ENCODE peak calls at places on chromosome 11, in five cellular contexts. F is sigmoid colon, G is A549, P is esophagus muscularis mucosa, K is SK-N-SH. D is an unnamed sample.

GRCh38 chr11:10770626-10771254 is 19.7 kb downstream of the CTR9 start:
- DNase-seq in G (peak; percentile 72), K (peak; percentile 49), P (no peak), F (no peak), D (no peak)

GRCh38 chr11:109808569-109808968 is 284.6 kb upstream of the ZC3H12C start:
- DNase-seq in G (no peak), P (no peak), K (no peak), F (no peak), D (no peak)

GRCh38 chr11:74559934-74560309 is 32.5 kb upstream of the POLD3 start:
- DNase-seq in F (no peak), G (peak; percentile 22), P (no peak), K (no peak), D (no peak)

GRCh38 chr11:73965076-73965763 is 14.4 kb downstream of the DNAJB13 start:
- DNase-seq in G (no peak), F (no peak), K (no peak), P (no peak), D (no peak)

GRCh38 chr11:61602775-61603569 is 22.1 kb upstream of the SYT7 start:
- DNase-seq in G (no peak), K (peak; percentile 89), P (peak; percentile 94), F (peak; percentile 95), D (peak; percentile 88)

GRCh38 chr11:114064216-114064615 is 4.7 kb downstream of the ZBTB16 start:
- DNase-seq in F (peak; percentile 72), P (no peak), G (no peak), K (no peak), D (no peak)

GRCh38 chr11:69471329-69472052 is 10.0 kb upstream of the LINC01488 start:
- DNase-seq in P (no peak), K (no peak), G (no peak), F (no peak), D (no peak)

GRCh38 chr11:105923814-105924213 is 98.2 kb downstream of the MSANTD4 start:
- DNase-seq in G (no peak), F (no peak), P (no peak), K (no peak), D (no peak)

GRCh38 chr11:70505761-70506657 is 107.7 kb downstream of the CTTN start:
- DNase-seq in G (no peak), P (no peak), K (peak; percentile 3), F (peak; percentile 42), D (no peak)

GRCh38 chr11:95101935-95102334 is 12.3 kb downstream of the ENDOD1 start:
- DNase-seq in K (no peak), G (no peak), P (no peak), F (no peak), D (no peak)

GRCh38 chr11:13997881-13998280 is 35.4 kb downstream of the SPON1 start:
- DNase-seq in P (no peak), G (no peak), K (no peak), F (no peak), D (no peak)

GRCh38 chr11:66221726-66222236 is 46.7 kb upstream of the RAB1B start:
- DNase-seq in P (no peak), K (no peak), G (no peak), F (peak; percentile 50), D (peak; percentile 33)

GRCh38 chr11:122439911-122440782 is 215.4 kb upstream of the UBASH3B start:
- DNase-seq in F (peak; percentile 64), K (peak; percentile 48), G (peak; percentile 15), P (no peak), D (peak; percentile 50)

GRCh38 chr11:26649884-26650283 is 72.0 kb downstream of the SLC5A12 start:
- DNase-seq in K (peak; percentile 41), G (peak; percentile 55), F (peak; percentile 64), P (no peak), D (no peak)

GRCh38 chr11:452916-453527 is 2.9 kb downstream of the PTDSS2 start:
- DNase-seq in P (no peak), G (no peak), K (no peak), F (no peak), D (no peak)

GRCh38 chr11:46238967-46239800 is 38.3 kb upstream of the CREB3L1 start:
- DNase-seq in K (peak; percentile 94), G (peak; percentile 86), F (peak; percentile 94), P (peak; percentile 95), D (peak; percentile 94)

GRCh38 chr11:27158763-27159679 is 118.4 kb downstream of the BBOX1 start:
- DNase-seq in G (peak; percentile 80), F (peak; percentile 77), K (peak; percentile 62), P (no peak), D (peak; percentile 55)

GRCh38 chr11:47464479-47464878 is 15.5 kb upstream of the RAPSN start:
- DNase-seq in P (no peak), K (no peak), G (no peak), F (peak; percentile 8), D (no peak)

GRCh38 chr11:114348200-114349191 is 51.8 kb downstream of the C11orf71 start:
- DNase-seq in G (no peak), K (peak; percentile 15), P (no peak), F (no peak), D (no peak)

GRCh38 chr11:76778874-76779273 is 4.3 kb upstream of the TSKU start:
- DNase-seq in K (no peak), P (no peak), G (no peak), F (no peak), D (no peak)

GRCh38 chr11:130118636-130119387 is 40.8 kb upstream of the ST14 start:
- DNase-seq in K (no peak), G (no peak), P (no peak), F (no peak), D (no peak)

GRCh38 chr11:2138075-2138435 is 1.1 kb downstream of the IGF2 start:
- DNase-seq in G (no peak), F (no peak), P (no peak), K (peak; percentile 64), D (no peak)

GRCh38 chr11:123544631-123545375 is 109.6 kb downstream of the SCN3B start:
- DNase-seq in P (no peak), G (no peak), F (no peak), K (peak; percentile 71), D (no peak)

GRCh38 chr11:9574806-9575530 is 1.5 kb downstream of the WEE1 start:
- DNase-seq in P (peak; percentile 93), G (peak; percentile 75), K (peak; percentile 72), F (peak; percentile 90), D (peak; percentile 55)

GRCh38 chr11:58905716-58906547 is 33.4 kb upstream of the GLYATL1 start:
- DNase-seq in P (peak; percentile 90), G (peak; percentile 48), F (no peak), K (peak; percentile 89), D (no peak)

GRCh38 chr11:125408281-125408680 is 87.8 kb downstream of the FEZ1 start:
- DNase-seq in F (peak; percentile 48), G (no peak), K (no peak), P (no peak), D (no peak)

GRCh38 chr11:133934599-133935550 is 21.9 kb downstream of the IGSF9B start:
- DNase-seq in G (no peak), K (peak; percentile 87), P (no peak), F (no peak), D (no peak)

GRCh38 chr11:28615542-28615941 is 507.4 kb downstream of the METTL15 start:
- DNase-seq in F (no peak), K (no peak), G (no peak), P (no peak), D (no peak)

GRCh38 chr11:67484847-67485311 is 2.1 kb downstream of the AIP start:
- DNase-seq in F (peak; percentile 68), K (no peak), G (no peak), P (no peak), D (no peak)

GRCh38 chr11:67416416-67417335 is 1.2 kb downstream of the CARNS1 start:
- DNase-seq in P (no peak), G (no peak), F (no peak), K (no peak), D (no peak)

GRCh38 chr11:94656968-94657367 is 89.8 kb downstream of the PIWIL4 start:
- DNase-seq in F (no peak), G (no peak), K (no peak), P (no peak), D (no peak)

GRCh38 chr11:27317751-27318150 is 45.3 kb downstream of the CCDC34 start:
- DNase-seq in K (no peak), F (no peak), P (no peak), G (peak; percentile 45), D (no peak)

GRCh38 chr11:43825217-43825816 is 55.3 kb upstream of the ALKBH3 start:
- DNase-seq in G (peak; percentile 10), P (no peak), K (peak; percentile 46), F (no peak), D (no peak)

DNA sequence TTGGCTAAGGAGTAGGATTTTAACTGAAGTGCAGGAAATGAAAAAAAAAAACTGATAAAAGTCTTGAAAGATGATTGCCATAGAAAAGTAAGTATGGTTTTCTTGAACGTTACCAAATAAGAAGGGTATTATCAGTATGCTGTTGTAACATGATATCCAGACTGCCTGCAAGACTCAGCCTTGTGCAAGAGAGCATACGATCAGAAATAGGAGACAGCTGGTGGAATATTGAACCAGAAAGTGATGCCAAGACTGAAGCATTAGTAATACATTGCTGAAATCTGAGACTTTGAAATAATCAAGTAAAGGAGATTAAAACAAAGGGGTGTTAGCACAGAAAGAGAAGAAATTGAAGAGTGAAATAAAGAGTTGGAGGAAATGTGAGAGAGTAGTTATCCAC is 452.7 kb upstream of the CNTN5 start:
- DNase-seq in G (no peak), F (no peak), P (no peak), K (no peak), D (no peak)
- TF ChIP-seq CTCF in G (no peak), F (no peak), P (no peak), K (no peak), D (no peak)

GRCh38 chr11:64655901-64656601 is 65.0 kb downstream of the SLC22A12 start:
- DNase-seq in P (no peak), K (no peak), F (no peak), G (no peak), D (no peak)
- TF ChIP-seq EP300 in P (no peak), K (no peak), F (no peak), G (no peak), D (no peak)

GRCh38 chr11:3353066-3353465 is 25.9 kb downstream of the ZNF195 start:
- DNase-seq in G (no peak), F (no peak), K (no peak), P (no peak), D (no peak)
- H3K9me3 ChIP-seq in G (peaks cover 86% of the 10 kb centered on the region), F (peaks cover 3% of the 10 kb centered on the region), K (no peaks in the 10 kb centered on the region), P (no peaks in the 10 kb centered on the region), D (peaks cover 3% of the 10 kb centered on the region)

DNA sequence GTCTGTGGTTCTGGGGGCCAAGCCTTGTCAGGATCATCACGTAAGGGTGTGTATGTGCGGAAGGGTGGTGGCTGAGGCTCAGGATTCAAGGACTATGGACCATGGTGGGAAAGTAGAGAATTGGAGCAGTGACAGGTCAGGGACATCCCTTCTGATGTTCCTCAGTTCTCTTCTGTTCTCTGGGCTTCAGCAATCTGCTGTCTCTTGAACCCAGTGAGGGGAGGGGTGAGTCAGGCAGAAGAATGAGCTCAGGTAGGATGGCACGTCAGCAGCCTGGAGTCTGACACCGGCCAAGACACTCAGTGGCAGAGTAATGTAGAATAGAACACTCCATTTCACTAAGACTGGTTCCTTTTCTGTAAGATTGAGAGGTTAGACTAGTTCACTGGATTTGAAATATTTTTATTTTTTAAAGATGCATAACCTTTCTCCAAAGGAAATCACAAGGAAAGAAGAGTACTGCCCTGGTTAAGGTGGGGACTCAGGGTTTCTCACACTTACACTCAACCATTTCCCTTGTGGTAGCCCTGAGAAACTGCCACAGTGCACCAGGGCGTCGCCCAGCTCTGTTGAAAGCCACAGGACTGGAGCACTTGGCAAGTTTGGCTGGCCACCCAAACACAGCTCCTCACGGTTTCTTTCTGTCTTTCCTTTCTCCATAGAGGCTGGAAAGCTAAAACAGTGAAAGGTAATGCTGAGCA is 23.2 kb upstream of the MICAL2 start:
- DNase-seq in G (no peak), K (no peak), F (no peak), P (no peak), D (no peak)
- TF ChIP-seq CTCF in G (no peak), K (peak; percentile 38), F (no peak), P (no peak), D (no peak)